ENCODE peak calls at places on chromosomes 3 and 15, in four cellular contexts. V is tibial artery, I is head of caudate nucleus, O is nucleus accumbens. G is an unnamed sample.

GRCh38 chr3:114718071-114718896 is 424.5 kb downstream of the TIGIT start:
- DNase-seq in I (no peak), O (no peak), V (no peak), G (no peak)

GRCh38 chr15:28897861-28898608 is 12.3 kb downstream of the APBA2 start:
- DNase-seq in V (no peak), I (no peak), O (no peak), G (no peak)

GRCh38 chr3:174023445-174023844 is 625.9 kb downstream of the NLGN1 start:
- DNase-seq in V (no peak), O (no peak), I (no peak), G (no peak)

GRCh38 chr3:69866988-69867720 is 127.9 kb downstream of the MITF start:
- DNase-seq in I (no peak), V (no peak), O (no peak), G (no peak)

GRCh38 chr3:120424506-120424905 is 26.3 kb downstream of the FSTL1 start:
- DNase-seq in V (no peak), I (no peak), O (no peak), G (no peak)

GRCh38 chr15:67134577-67135492 is 69.4 kb downstream of the SMAD3 start:
- DNase-seq in V (peak; percentile 61), I (no peak), O (no peak), G (no peak)

GRCh38 chr3:110248666-110249065 is 823.0 kb upstream of the NECTIN3 start:
- DNase-seq in O (no peak), V (no peak), I (no peak), G (no peak)

GRCh38 chr15:90698629-90699028 is 18.5 kb upstream of the BLM start:
- DNase-seq in V (no peak), I (no peak), O (no peak), G (no peak)

GRCh38 chr15:83960192-83960829 is 275.3 kb upstream of the GOLGA6L4 start:
- DNase-seq in O (no peak), V (no peak), I (no peak), G (no peak)

GRCh38 chr15:40932625-40933519 is 3.7 kb downstream of the DLL4 start:
- DNase-seq in I (no peak), O (no peak), V (no peak), G (no peak)

GRCh38 chr15:70061086-70061370 is 36.7 kb downstream of the TLE3 start:
- DNase-seq in I (peak; percentile 74), V (peak; percentile 33), O (no peak), G (no peak)

GRCh38 chr3:131353946-131354345 is 27.6 kb upstream of the NUDT16 start:
- DNase-seq in O (no peak), V (no peak), I (no peak), G (no peak)

GRCh38 chr3:148643389-148643840 is 54.3 kb upstream of the AGTR1 start:
- DNase-seq in O (no peak), V (peak; percentile 63), I (no peak), G (no peak)

GRCh38 chr3:30518201-30518864 is 88.1 kb upstream of the TGFBR2 start:
- DNase-seq in I (no peak), V (peak; percentile 80), O (no peak), G (peak; percentile 37)

GRCh38 chr3:9214599-9214998 is 34.8 kb downstream of the SRGAP3 start:
- DNase-seq in I (no peak), V (no peak), O (no peak), G (no peak)

GRCh38 chr3:188890572-188891270 is 281.1 kb upstream of the TPRG1 start:
- DNase-seq in I (no peak), O (no peak), V (no peak), G (no peak)

GRCh38 chr15:55768670-55769185 is 25.8 kb upstream of the PRTG start:
- DNase-seq in V (no peak), I (no peak), O (no peak), G (no peak)

GRCh38 chr3:71566776-71567175 is 16.8 kb downstream of the FOXP1 start:
- DNase-seq in O (no peak), V (no peak), I (peak; percentile 20), G (no peak)

GRCh38 chr3:24160424-24160823 is 215.3 kb downstream of the NR1D2 start:
- DNase-seq in O (no peak), V (no peak), I (no peak), G (no peak)

GRCh38 chr3:152403632-152404066 is 134.9 kb downstream of the MBNL1 start:
- DNase-seq in I (no peak), O (peak; percentile 40), V (peak; percentile 97), G (peak; percentile 72)

GRCh38 chr3:101898752-101899169 is 49.4 kb downstream of the NFKBIZ start:
- DNase-seq in O (peak; percentile 0), I (no peak), V (no peak), G (no peak)

GRCh38 chr15:58537480-58537879 is 105.7 kb downstream of the LIPC start:
- DNase-seq in V (no peak), O (no peak), I (no peak), G (no peak)

GRCh38 chr3:159762238-159762637 is 226.4 kb upstream of the IL12A start:
- DNase-seq in V (no peak), I (no peak), O (no peak), G (no peak)

GRCh38 chr3:35832140-35832571 is 192.8 kb downstream of the ARPP21 start:
- DNase-seq in O (no peak), I (no peak), V (no peak), G (no peak)

GRCh38 chr3:58627941-58628340 is 38.6 kb downstream of the FAM3D start:
- DNase-seq in O (no peak), V (no peak), I (no peak), G (no peak)

GRCh38 chr15:78506971-78507830 is at the start of gene HYKK:
- DNase-seq in I (peak; percentile 95), V (peak; percentile 97), O (peak; percentile 87), G (peak; percentile 79)

GRCh38 chr3:149245738-149246451 is 24.3 kb upstream of the CP start:
- DNase-seq in I (no peak), O (no peak), V (no peak), G (no peak)

GRCh38 chr3:194964809-194965208 is 279.1 kb downstream of the FAM43A start:
- DNase-seq in O (no peak), V (no peak), I (no peak), G (no peak)

GRCh38 chr15:66772967-66773873 is 71.2 kb downstream of the SMAD6 start:
- DNase-seq in O (no peak), I (no peak), V (no peak), G (no peak)

GRCh38 chr15:27127834-27128570 is 157.0 kb downstream of the GABRG3 start:
- DNase-seq in V (no peak), I (no peak), O (no peak), G (no peak)

GRCh38 chr3:10937141-10937825 is 55.3 kb upstream of the SLC6A1 start:
- DNase-seq in V (no peak), O (no peak), I (no peak), G (no peak)